ENCODE peak calls at places on chromosomes 13 and 19, in six cellular contexts. A, F, V, J, L and P are unnamed samples.

GRCh38 chr13:50761406-50761805 is 82.1 kb downstream of the DLEU7 start:
- DNase-seq in A (no peak), L (no peak), F (no peak), V (no peak), J (no peak), P (no peak)

GRCh38 chr19:38420935-38421334 is 5.1 kb downstream of the RASGRP4 start:
- DNase-seq in L (no peak), J (no peak), A (no peak), F (no peak), V (no peak), P (no peak)

GRCh38 chr13:110448230-110448629 is 113.3 kb downstream of the RAB20 start:
- DNase-seq in L (no peak), F (no peak), J (no peak), V (no peak), A (peak), P (no peak)

GRCh38 chr13:27599845-27600553 is 20.3 kb downstream of the LNX2 start:
- DNase-seq in A (peak), L (no peak), F (no peak), V (no peak), J (no peak), P (no peak)

GRCh38 chr13:42152495-42152894 is 104.0 kb downstream of the DGKH start:
- DNase-seq in A (peak), F (no peak), J (no peak), V (no peak), L (no peak), P (no peak)

GRCh38 chr19:4051175-4052101 is 15.3 kb downstream of the ZBTB7A start:
- DNase-seq in F (peak), J (no peak), V (no peak), A (peak), L (peak), P (no peak)

GRCh38 chr13:73872397-73872796 is 261.8 kb downstream of the KLF12 start:
- DNase-seq in F (no peak), V (no peak), J (no peak), L (no peak), A (no peak), P (no peak)

GRCh38 chr19:42174188-42174587 is 41.9 kb upstream of the POU2F2 start:
- DNase-seq in V (no peak), L (no peak), J (no peak), F (no peak), A (no peak), P (no peak)

GRCh38 chr19:49559928-49560327 is 20.4 kb downstream of the NOSIP start:
- DNase-seq in V (no peak), F (peak), A (no peak), J (no peak), L (no peak), P (no peak)

GRCh38 chr13:40508112-40508511 is 158.3 kb downstream of the FOXO1 start:
- DNase-seq in J (no peak), L (no peak), V (no peak), A (peak), F (no peak), P (no peak)

GRCh38 chr19:29514525-29515232 is 11.1 kb upstream of the VSTM2B start:
- DNase-seq in V (no peak), A (no peak), F (no peak), L (peak), J (no peak), P (no peak)

GRCh38 chr19:29299416-29300380 is 86.7 kb upstream of the UQCRFS1 start:
- DNase-seq in L (no peak), J (no peak), V (no peak), F (no peak), A (no peak), P (no peak)

GRCh38 chr19:40363128-40363527 is 14.6 kb downstream of the PLD3 start:
- DNase-seq in J (no peak), L (no peak), A (peak), V (no peak), F (no peak), P (no peak)

GRCh38 chr19:19461671-19462622 is 53.4 kb downstream of the TSSK6 start:
- DNase-seq in L (peak), V (peak), F (peak), A (peak), J (no peak), P (no peak)

GRCh38 chr13:36029171-36029570 is 102.0 kb downstream of the DCLK1 start:
- DNase-seq in J (no peak), A (no peak), V (no peak), F (no peak), L (no peak), P (no peak)

GRCh38 chr19:42023121-42023942 is 29.3 kb upstream of the ATP1A3 start:
- DNase-seq in A (no peak), L (no peak), J (no peak), F (peak), V (no peak), P (no peak)

GRCh38 chr19:32862173-32862572 is 7.4 kb downstream of the SLC7A9 start:
- DNase-seq in L (no peak), J (no peak), A (no peak), V (no peak), F (no peak), P (no peak)

GRCh38 chr13:50198508-50198907 is 183.3 kb downstream of the KCNRG start:
- DNase-seq in V (no peak), L (no peak), A (no peak), J (no peak), F (no peak), P (no peak)

GRCh38 chr19:38734176-38734425 is 10.2 kb downstream of the CAPN12 start:
- DNase-seq in L (no peak), J (no peak), V (no peak), A (no peak), F (no peak), P (no peak)

GRCh38 chr19:4371209-4371897 is 28.0 kb downstream of the MPND start:
- DNase-seq in A (peak), L (peak), V (no peak), J (no peak), F (no peak), P (no peak)

GRCh38 chr19:35449347-35450043 is 1.4 kb downstream of the FFAR2 start:
- DNase-seq in F (no peak), J (no peak), L (peak), A (no peak), V (no peak), P (no peak)

GRCh38 chr13:97308735-97309429 is 86.7 kb downstream of the MBNL2 start:
- DNase-seq in A (no peak), J (no peak), L (no peak), V (no peak), F (no peak), P (no peak)

GRCh38 chr19:18590273-18591272 is 2.0 kb downstream of the REX1BD start:
- DNase-seq in J (no peak), V (peak), A (peak), L (no peak), F (no peak), P (peak)

GRCh38 chr19:54021932-54022331 is 30.5 kb downstream of the CACNG6 start:
- DNase-seq in F (no peak), A (no peak), V (no peak), J (no peak), L (no peak), P (no peak)